ENCODE peak calls at places on chromosomes 3 and 15, in five cellular contexts. One of them, this sample, is unnamed.

GRCh38 chr3:132378846-132379245 is 38.5 kb upstream of the DNAJC13 start:
- DNase-seq in left ventricle myocardium inferior: no peak
- DNase-seq in ascending aorta: no peak
- DNase-seq in neural progenitor cell: no peak
- DNase-seq in choroid plexus epithelial cell: no peak
- DNase-seq in this sample: no peak

GRCh38 chr3:170811515-170811914 is 58.5 kb downstream of the RPL22L1 start:
- DNase-seq in ascending aorta: no peak
- DNase-seq in neural progenitor cell: no peak
- DNase-seq in left ventricle myocardium inferior: no peak
- DNase-seq in choroid plexus epithelial cell: peak; percentile 72
- DNase-seq in this sample: peak; percentile 47

GRCh38 chr15:62972814-62973213 is 69.7 kb upstream of the TPM1 start:
- DNase-seq in choroid plexus epithelial cell: peak; percentile 49
- DNase-seq in ascending aorta: no peak
- DNase-seq in left ventricle myocardium inferior: no peak
- DNase-seq in neural progenitor cell: no peak
- DNase-seq in this sample: peak; percentile 72

GRCh38 chr3:83438177-83438576 is 1520.6 kb upstream of the CADM2 start:
- DNase-seq in left ventricle myocardium inferior: no peak
- DNase-seq in ascending aorta: no peak
- DNase-seq in choroid plexus epithelial cell: peak; percentile 30
- DNase-seq in neural progenitor cell: no peak
- DNase-seq in this sample: no peak

GRCh38 chr15:73633991-73634495 is 854 bp upstream of the NPTN start:
- DNase-seq in choroid plexus epithelial cell: peak; percentile 96
- DNase-seq in ascending aorta: no peak
- DNase-seq in neural progenitor cell: no peak
- DNase-seq in left ventricle myocardium inferior: no peak
- DNase-seq in this sample: peak; percentile 89

GRCh38 chr3:40366203-40367162 is 20.5 kb upstream of the ENTPD3 start:
- DNase-seq in ascending aorta: no peak
- DNase-seq in choroid plexus epithelial cell: peak; percentile 27
- DNase-seq in left ventricle myocardium inferior: no peak
- DNase-seq in neural progenitor cell: no peak
- DNase-seq in this sample: no peak

GRCh38 chr3:27656790-27657189 is 65.3 kb downstream of the EOMES start:
- DNase-seq in choroid plexus epithelial cell: no peak
- DNase-seq in ascending aorta: no peak
- DNase-seq in neural progenitor cell: no peak
- DNase-seq in left ventricle myocardium inferior: no peak
- DNase-seq in this sample: no peak

GRCh38 chr15:78243491-78243941 is 9.2 kb upstream of the ACSBG1 start:
- DNase-seq in ascending aorta: peak; percentile 59
- DNase-seq in choroid plexus epithelial cell: peak; percentile 68
- DNase-seq in left ventricle myocardium inferior: peak; percentile 57
- DNase-seq in neural progenitor cell: peak; percentile 56
- DNase-seq in this sample: peak; percentile 46

GRCh38 chr15:35697549-35698299 is 151.8 kb upstream of the DPH6 start:
- DNase-seq in choroid plexus epithelial cell: peak; percentile 87
- DNase-seq in left ventricle myocardium inferior: no peak
- DNase-seq in ascending aorta: no peak
- DNase-seq in neural progenitor cell: peak; percentile 24
- DNase-seq in this sample: peak; percentile 79

GRCh38 chr15:43794269-43795037 is 2.3 kb downstream of the SERF2 start:
- DNase-seq in ascending aorta: no peak
- DNase-seq in neural progenitor cell: no peak
- DNase-seq in choroid plexus epithelial cell: peak; percentile 56
- DNase-seq in left ventricle myocardium inferior: no peak
- DNase-seq in this sample: peak; percentile 43

GRCh38 chr3:13139471-13140065 is 66.3 kb upstream of the IQSEC1 start:
- DNase-seq in ascending aorta: peak; percentile 13
- DNase-seq in left ventricle myocardium inferior: no peak
- DNase-seq in neural progenitor cell: no peak
- DNase-seq in choroid plexus epithelial cell: no peak
- DNase-seq in this sample: no peak

GRCh38 chr3:101928890-101929289 is 79.6 kb downstream of the NFKBIZ start:
- DNase-seq in left ventricle myocardium inferior: no peak
- DNase-seq in choroid plexus epithelial cell: peak; percentile 33
- DNase-seq in ascending aorta: no peak
- DNase-seq in neural progenitor cell: no peak
- DNase-seq in this sample: peak; percentile 48

GRCh38 chr15:43187544-43188155 is 2.4 kb downstream of the CCNDBP1 start:
- DNase-seq in left ventricle myocardium inferior: no peak
- DNase-seq in choroid plexus epithelial cell: peak; percentile 86
- DNase-seq in neural progenitor cell: peak; percentile 64
- DNase-seq in ascending aorta: no peak
- DNase-seq in this sample: peak; percentile 76

GRCh38 chr3:170753421-170754344 is 116.3 kb downstream of the RPL22L1 start:
- DNase-seq in ascending aorta: no peak
- DNase-seq in left ventricle myocardium inferior: no peak
- DNase-seq in choroid plexus epithelial cell: peak; percentile 57
- DNase-seq in neural progenitor cell: no peak
- DNase-seq in this sample: peak; percentile 47

GRCh38 chr15:31488437-31489204 is 162.0 kb downstream of the KLF13 start:
- DNase-seq in left ventricle myocardium inferior: no peak
- DNase-seq in choroid plexus epithelial cell: peak; percentile 95
- DNase-seq in neural progenitor cell: peak; percentile 88
- DNase-seq in ascending aorta: peak; percentile 86
- DNase-seq in this sample: peak; percentile 94

GRCh38 chr3:16311960-16312451 is 47.0 kb downstream of the OXNAD1 start:
- DNase-seq in left ventricle myocardium inferior: peak; percentile 46
- DNase-seq in choroid plexus epithelial cell: peak; percentile 65
- DNase-seq in ascending aorta: peak; percentile 77
- DNase-seq in neural progenitor cell: no peak
- DNase-seq in this sample: peak; percentile 39

GRCh38 chr3:3127432-3128010 is 781 bp downstream of the TRNT1 start:
- DNase-seq in ascending aorta: no peak
- DNase-seq in choroid plexus epithelial cell: no peak
- DNase-seq in left ventricle myocardium inferior: no peak
- DNase-seq in neural progenitor cell: peak; percentile 16
- DNase-seq in this sample: no peak

GRCh38 chr15:69451951-69452701 is 492 bp upstream of the RPLP1 start:
- DNase-seq in ascending aorta: peak; percentile 78
- DNase-seq in neural progenitor cell: peak; percentile 32
- DNase-seq in left ventricle myocardium inferior: no peak
- DNase-seq in choroid plexus epithelial cell: peak; percentile 72
- DNase-seq in this sample: peak; percentile 57

GRCh38 chr3:56691165-56692000 is 8.3 kb upstream of the TASOR start:
- DNase-seq in ascending aorta: no peak
- DNase-seq in left ventricle myocardium inferior: no peak
- DNase-seq in neural progenitor cell: no peak
- DNase-seq in choroid plexus epithelial cell: no peak
- DNase-seq in this sample: peak; percentile 18

GRCh38 chr3:80606073-80606472 is 838.3 kb upstream of the ROBO1 start:
- DNase-seq in choroid plexus epithelial cell: peak; percentile 0
- DNase-seq in left ventricle myocardium inferior: no peak
- DNase-seq in ascending aorta: no peak
- DNase-seq in neural progenitor cell: peak; percentile 8
- DNase-seq in this sample: no peak

GRCh38 chr3:98778852-98779379 is 15.8 kb downstream of the ST3GAL6 start:
- DNase-seq in choroid plexus epithelial cell: peak; percentile 99
- DNase-seq in ascending aorta: no peak
- DNase-seq in left ventricle myocardium inferior: no peak
- DNase-seq in neural progenitor cell: no peak
- DNase-seq in this sample: peak; percentile 99

GRCh38 chr15:94937243-94937642 is 705.9 kb downstream of the MCTP2 start:
- DNase-seq in left ventricle myocardium inferior: no peak
- DNase-seq in ascending aorta: no peak
- DNase-seq in neural progenitor cell: no peak
- DNase-seq in choroid plexus epithelial cell: no peak
- DNase-seq in this sample: no peak

GRCh38 chr3:74862501-74862900 is 248.0 kb upstream of the CNTN3 start:
- DNase-seq in left ventricle myocardium inferior: no peak
- DNase-seq in neural progenitor cell: no peak
- DNase-seq in choroid plexus epithelial cell: peak; percentile 1
- DNase-seq in ascending aorta: no peak
- DNase-seq in this sample: peak; percentile 0

GRCh38 chr15:74782596-74783071 is 754 bp downstream of the CSK start:
- DNase-seq in left ventricle myocardium inferior: no peak
- DNase-seq in neural progenitor cell: no peak
- DNase-seq in choroid plexus epithelial cell: no peak
- DNase-seq in ascending aorta: no peak
- DNase-seq in this sample: no peak

GRCh38 chr15:82680200-82681102 is 29.2 kb downstream of the AP3B2 start:
- DNase-seq in ascending aorta: no peak
- DNase-seq in left ventricle myocardium inferior: no peak
- DNase-seq in choroid plexus epithelial cell: no peak
- DNase-seq in neural progenitor cell: peak; percentile 89
- DNase-seq in this sample: no peak

GRCh38 chr15:82677720-82678323 is 30.7 kb upstream of the CPEB1 start:
- DNase-seq in ascending aorta: no peak
- DNase-seq in neural progenitor cell: no peak
- DNase-seq in left ventricle myocardium inferior: no peak
- DNase-seq in choroid plexus epithelial cell: no peak
- DNase-seq in this sample: no peak

GRCh38 chr15:82679626-82680199 is 30.0 kb downstream of the AP3B2 start:
- DNase-seq in ascending aorta: no peak
- DNase-seq in left ventricle myocardium inferior: no peak
- DNase-seq in choroid plexus epithelial cell: no peak
- DNase-seq in neural progenitor cell: no peak
- DNase-seq in this sample: no peak

GRCh38 chr15:82681371-82681770 is 28.3 kb downstream of the AP3B2 start:
- DNase-seq in ascending aorta: no peak
- DNase-seq in neural progenitor cell: no peak
- DNase-seq in left ventricle myocardium inferior: no peak
- DNase-seq in choroid plexus epithelial cell: no peak
- DNase-seq in this sample: no peak
- H3K4me3 ChIP-seq in ascending aorta: no peak overlapping the region
- H3K4me3 ChIP-seq in neural progenitor cell: peak overlapping the region; percentile 66
- H3K4me3 ChIP-seq in left ventricle myocardium inferior: no peak overlapping the region
- H3K4me3 ChIP-seq in choroid plexus epithelial cell: no peak overlapping the region
- H3K4me3 ChIP-seq in this sample: no peak overlapping the region

GRCh38 chr3:41574900-41575299 is 375.6 kb downstream of the CTNNB1 start:
- DNase-seq in left ventricle myocardium inferior: no peak
- DNase-seq in choroid plexus epithelial cell: peak; percentile 37
- DNase-seq in neural progenitor cell: peak; percentile 23
- DNase-seq in ascending aorta: no peak
- DNase-seq in this sample: peak; percentile 13
- TF ChIP-seq CTCF in left ventricle myocardium inferior: peak; percentile 23
- TF ChIP-seq CTCF in choroid plexus epithelial cell: peak; percentile 39
- TF ChIP-seq CTCF in neural progenitor cell: peak; percentile 44
- TF ChIP-seq CTCF in ascending aorta: no peak
- TF ChIP-seq CTCF in this sample: no peak

GRCh38 chr3:112302061-112302830 is 8.2 kb upstream of the SLC9C1 start:
- DNase-seq in left ventricle myocardium inferior: no peak
- DNase-seq in neural progenitor cell: peak; percentile 57
- DNase-seq in choroid plexus epithelial cell: peak; percentile 72
- DNase-seq in ascending aorta: no peak
- DNase-seq in this sample: peak; percentile 67
- H3K4me3 ChIP-seq in left ventricle myocardium inferior: peak overlapping the region; percentile 66
- H3K4me3 ChIP-seq in neural progenitor cell: peak overlapping the region; percentile 29
- H3K4me3 ChIP-seq in choroid plexus epithelial cell: peak overlapping the region; percentile 47
- H3K4me3 ChIP-seq in ascending aorta: peak overlapping the region; percentile 63
- H3K4me3 ChIP-seq in this sample: no peak overlapping the region

DNA sequence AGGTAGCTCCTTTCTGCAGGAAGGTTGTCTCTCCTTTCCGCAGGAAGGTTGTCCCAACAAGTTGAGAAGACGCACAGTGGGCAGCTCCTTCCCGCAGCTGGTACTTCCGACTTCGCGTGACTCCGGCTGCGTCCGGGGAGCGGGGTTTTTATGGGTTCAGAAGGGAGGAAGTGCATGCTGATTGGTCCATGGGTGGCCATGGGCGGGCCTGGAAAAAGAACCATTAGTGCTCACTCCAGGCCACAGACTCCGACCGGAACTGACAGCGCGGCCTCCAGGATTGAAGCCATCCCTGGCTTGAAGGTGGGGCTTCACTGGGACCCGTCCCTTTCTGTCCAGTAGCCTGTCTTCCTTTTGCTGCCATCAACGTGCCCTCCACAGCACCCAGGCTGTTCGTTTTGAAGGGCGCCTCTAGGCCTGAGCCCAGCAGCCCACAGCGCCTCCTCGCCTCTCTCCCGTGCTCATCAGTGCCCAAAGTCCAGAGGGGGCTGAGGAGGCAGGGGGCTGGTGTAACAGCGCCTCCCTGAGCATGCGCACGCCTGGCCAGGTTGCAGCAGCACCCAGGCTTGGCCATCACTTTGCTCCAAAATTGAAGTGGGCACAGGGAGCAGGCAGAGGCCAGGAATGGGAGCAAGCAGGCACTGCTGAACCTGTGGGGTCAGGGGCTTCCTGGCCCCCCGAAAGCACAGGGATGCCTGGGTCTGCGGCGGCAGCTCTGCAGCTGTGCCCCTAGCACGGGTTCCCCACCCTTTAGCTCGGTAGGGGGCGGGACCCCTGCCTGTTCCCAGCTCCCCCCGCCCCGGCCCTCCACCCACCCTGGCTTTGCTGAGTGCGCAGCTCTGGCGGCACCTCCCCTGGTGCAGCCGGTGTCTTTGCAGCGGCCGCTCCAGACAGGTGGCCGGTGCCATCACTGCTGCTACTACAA is 330.6 kb upstream of the MCTP2 start:
- DNase-seq in ascending aorta: no peak
- DNase-seq in neural progenitor cell: no peak
- DNase-seq in choroid plexus epithelial cell: no peak
- DNase-seq in left ventricle myocardium inferior: no peak
- DNase-seq in this sample: no peak
- TF ChIP-seq CTCF in ascending aorta: no peak
- TF ChIP-seq CTCF in neural progenitor cell: no peak
- TF ChIP-seq CTCF in choroid plexus epithelial cell: no peak
- TF ChIP-seq CTCF in left ventricle myocardium inferior: no peak
- TF ChIP-seq CTCF in this sample: no peak

This sample was measured in fibroblast of pulmonary artery.